ENCODE peak calls at places on chromosome 14, in seven cellular contexts. G, A, S, V, N, I and D are unnamed samples.
A peak's percentile ranks its signal among the peaks of the same experiment; 100 is the strongest.

GRCh38 chr14:73850940-73851339 is 691 bp upstream of the PTGR2 start:
- DNase-seq in S (no peak), G (no peak), N (no peak), A (no peak), V (no peak), I (no peak), D (no peak)

GRCh38 chr14:77607741-77608302 is 8.6 kb downstream of the SPTLC2 start:
- DNase-seq in N (peak; percentile 43), G (no peak), I (no peak), S (no peak), V (no peak), A (no peak), D (no peak)

GRCh38 chr14:49212721-49213120 is 373.5 kb downstream of the RPS29 start:
- DNase-seq in G (no peak), S (no peak), I (no peak), V (no peak), A (no peak), N (no peak), D (no peak)

GRCh38 chr14:33959692-33960151 is 8.8 kb upstream of the EGLN3 start:
- DNase-seq in I (no peak), V (no peak), N (peak; percentile 54), A (no peak), G (no peak), S (no peak), D (no peak)

GRCh38 chr14:89432226-89432625 is 15.2 kb upstream of the FOXN3 start:
- DNase-seq in I (no peak), N (no peak), A (peak; percentile 18), G (no peak), V (no peak), S (no peak), D (no peak)

GRCh38 chr14:82079553-82079952 is 545.9 kb upstream of the SEL1L start:
- DNase-seq in A (no peak), N (no peak), V (no peak), S (no peak), I (no peak), G (no peak), D (no peak)

GRCh38 chr14:45048385-45048784 is 35.5 kb upstream of the PRPF39 start:
- DNase-seq in A (no peak), N (no peak), V (no peak), I (no peak), S (no peak), G (no peak), D (no peak)

GRCh38 chr14:55625481-55625880 is 45.5 kb downstream of the KTN1 start:
- DNase-seq in A (no peak), V (no peak), N (no peak), G (no peak), S (no peak), I (no peak), D (no peak)

GRCh38 chr14:101179691-101180211 is 276.2 kb upstream of the RTL1 start:
- DNase-seq in S (no peak), I (no peak), G (peak; percentile 12), A (no peak), N (no peak), V (no peak), D (no peak)

GRCh38 chr14:23112359-23113178 is 6.5 kb downstream of the CEBPE start:
- DNase-seq in N (no peak), A (no peak), V (no peak), S (no peak), I (no peak), G (peak; percentile 13), D (no peak)

GRCh38 chr14:75141967-75142366 is 15.1 kb upstream of the NEK9 start:
- DNase-seq in A (no peak), I (peak; percentile 35), S (no peak), N (no peak), G (no peak), V (no peak), D (no peak)

GRCh38 chr14:98665019-98665418 is 607.0 kb downstream of the BCL11B start:
- DNase-seq in N (no peak), A (no peak), S (no peak), I (no peak), V (no peak), G (no peak), D (no peak)

GRCh38 chr14:99734406-99735051 is 50.4 kb downstream of the CYP46A1 start:
- DNase-seq in I (no peak), G (no peak), A (peak; percentile 7), N (peak; percentile 43), S (no peak), V (no peak), D (no peak)

GRCh38 chr14:61065671-61066070 is 84.6 kb downstream of the SLC38A6 start:
- DNase-seq in S (peak; percentile 1), G (no peak), N (no peak), A (no peak), V (no peak), I (no peak), D (no peak)

GRCh38 chr14:21999400-21999799 is 325.8 kb upstream of the OR4E1 start:
- DNase-seq in A (no peak), G (no peak), S (no peak), V (no peak), I (no peak), N (no peak), D (no peak)

GRCh38 chr14:91143862-91144261 is 30.0 kb downstream of the DGLUCY start:
- DNase-seq in N (no peak), I (no peak), V (no peak), S (no peak), G (no peak), A (no peak), D (no peak)